ENCODE peak calls at places on chromosomes 5 and 9, in five cellular contexts. H is SK-N-SH, O is HCT116, N is PC-3, W is GM23248. V is an unnamed sample. For H3K9me2 and H3K9me3, the result is how much of the 10 kb centered on the place peaks cover.

GRCh38 chr5:172583931-172584511 is 57.0 kb upstream of the NEURL1B start:
- DNase-seq in W (no peak), H (no peak), O (no peak), N (no peak), V (no peak)

GRCh38 chr5:135993894-135994514 is 34.8 kb upstream of the TGFBI start:
- DNase-seq in H (peak), O (no peak), W (peak), N (peak), V (no peak)

GRCh38 chr5:72159501-72159911 is 52.2 kb downstream of the MAP1B start:
- DNase-seq in N (no peak), O (no peak), H (no peak), W (peak), V (no peak)

GRCh38 chr5:16931334-16932110 is 4.6 kb downstream of the MYO10 start:
- DNase-seq in H (no peak), W (no peak), O (no peak), N (no peak), V (no peak)

GRCh38 chr5:91591076-91591475 is 208.0 kb upstream of the ARRDC3 start:
- DNase-seq in W (no peak), O (peak), N (peak), H (no peak), V (no peak)

GRCh38 chr5:176855598-176855997 is 43.5 kb downstream of the HK3 start:
- DNase-seq in W (no peak), N (no peak), O (no peak), H (no peak), V (no peak)

GRCh38 chr5:180120221-180121101 is 48.9 kb upstream of the RNF130 start:
- DNase-seq in W (no peak), H (no peak), O (no peak), N (no peak), V (no peak)

GRCh38 chr5:74371621-74372020 is 268.9 kb downstream of the ENC1 start:
- DNase-seq in N (no peak), W (no peak), O (no peak), H (no peak), V (no peak)

GRCh38 chr9:103700558-103700957 is 393.6 kb upstream of the SMC2 start:
- DNase-seq in O (no peak), W (no peak), N (no peak), H (no peak), V (no peak)

GRCh38 chr9:97958812-97959511 is 21.0 kb upstream of the HEMGN start:
- DNase-seq in N (no peak), W (peak), H (no peak), O (no peak), V (no peak)

GRCh38 chr9:36903541-36904435 is 130.3 kb downstream of the PAX5 start:
- DNase-seq in O (peak), H (peak), N (peak), W (peak), V (no peak)

GRCh38 chr5:178192244-178192643 is 5.1 kb upstream of the GMCL2 start:
- DNase-seq in W (peak), N (peak), O (no peak), H (no peak), V (no peak)

GRCh38 chr5:135829681-135830383 is 4.6 kb upstream of the SLC25A48 start:
- DNase-seq in O (peak), H (peak), W (peak), N (peak), V (peak)

GRCh38 chr9:135752281-135753204 is 50.6 kb downstream of the KCNT1 start:
- DNase-seq in N (no peak), H (no peak), O (no peak), W (no peak), V (peak)

GRCh38 chr5:23655674-23656073 is 148.3 kb downstream of the PRDM9 start:
- DNase-seq in O (no peak), H (no peak), N (peak), W (no peak), V (no peak)

DNA sequence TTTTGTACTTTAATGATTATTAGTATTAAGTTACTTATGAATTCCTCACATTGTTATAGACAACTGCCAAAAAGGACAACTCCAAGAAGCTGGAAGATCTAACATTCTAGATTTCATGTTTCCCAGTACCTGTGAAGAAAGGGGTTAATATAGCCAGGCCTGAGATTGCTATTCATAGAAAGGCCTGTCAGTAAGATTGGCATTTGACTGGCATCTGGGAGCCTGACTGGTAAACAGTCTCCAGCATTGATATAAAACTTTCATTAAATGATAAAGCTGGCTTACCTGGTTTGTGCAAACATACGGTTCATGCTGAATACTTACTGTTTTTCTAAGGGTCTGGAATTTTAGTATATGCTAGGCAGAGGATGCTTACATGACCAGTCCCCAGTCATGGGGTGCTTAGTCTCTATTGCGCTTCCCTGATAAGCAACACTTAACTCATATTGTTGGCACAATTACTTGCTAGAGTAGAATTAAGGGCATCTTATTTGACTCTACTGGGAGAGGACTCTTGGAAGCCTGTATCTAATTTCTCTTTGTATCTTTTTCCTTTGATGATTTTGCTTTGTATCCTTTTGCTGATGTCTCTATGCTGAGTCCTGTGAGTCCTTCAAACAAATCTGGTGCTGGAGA is 340.4 kb upstream of the SEMA6A start:
- DNase-seq in W (no peak), N (no peak), O (no peak), H (no peak), V (no peak)
- H3K9me2 ChIP-seq in W (under half), N (under half), O (under half), H (under half), V (under half)

GRCh38 chr5:149464796-149465489 is 85.9 kb upstream of the IL17B start:
- DNase-seq in W (peak), O (no peak), H (no peak), N (peak), V (no peak)
- H3K9ac ChIP-seq in W (peak), O (peak), H (no peak), N (no peak), V (no peak)

GRCh38 chr5:141382469-141383294 is at the start of gene PCDHGA7:
- DNase-seq in H (peak), N (no peak), O (no peak), W (no peak), V (no peak)
- H3K9me3 ChIP-seq in H (under half), N (under half), O (under half), W (under half), V (under half)

GRCh38 chr9:82894961-82895902 is 167.7 kb downstream of the RASEF start:
- DNase-seq in W (no peak), N (no peak), O (no peak), H (peak), V (no peak)
- H3K9me2 ChIP-seq in W (under half), N (under half), O (under half), H (under half), V (under half)

GRCh38 chr5:44233691-44234090 is 155.5 kb downstream of the FGF10 start:
- DNase-seq in W (peak), H (no peak), O (no peak), N (no peak), V (no peak)

GRCh38 chr5:44236040-44236439 is 153.2 kb downstream of the FGF10 start:
- DNase-seq in H (no peak), O (no peak), N (no peak), W (no peak), V (no peak)
- H3K9ac ChIP-seq in H (no peak), O (no peak), N (no peak), W (no peak), V (no peak)